ENCODE peak calls at places on chromosomes 16 and 17, in four cellular contexts. L is anterior cingulate cortex, N is tibial nerve, Q is upper lobe of right lung. W is an unnamed sample.

GRCh38 chr17:15945493-15946209 is 721 bp downstream of the ADORA2B start:
- DNase-seq in L (no peak), N (no peak), Q (peak), W (peak)

GRCh38 chr17:40218006-40218739 is 931 bp upstream of the WIPF2 start:
- DNase-seq in L (no peak), N (no peak), Q (no peak), W (no peak)

GRCh38 chr16:60811051-60811608 is 1225.1 kb downstream of the CDH8 start:
- DNase-seq in L (no peak), N (no peak), Q (no peak), W (peak)

GRCh38 chr16:49684731-49685130 is 171.2 kb downstream of the ZNF423 start:
- DNase-seq in L (no peak), N (no peak), Q (no peak), W (no peak)

GRCh38 chr16:84367750-84368320 is 503 bp upstream of the ATP2C2 start:
- DNase-seq in L (no peak), N (no peak), Q (peak), W (no peak)

GRCh38 chr17:43979011-43979410 is 25.3 kb upstream of the PYY start:
- DNase-seq in L (no peak), N (no peak), Q (no peak), W (no peak)

GRCh38 chr16:62261760-62262159 is 225.5 kb upstream of the CDH8 start:
- DNase-seq in L (no peak), N (no peak), Q (no peak), W (no peak)

GRCh38 chr17:56595831-56596740 is 2.6 kb downstream of the NOG start:
- DNase-seq in L (no peak), N (no peak), Q (no peak), W (peak)

GRCh38 chr17:60303406-60304099 is 88.4 kb downstream of the USP32 start:
- DNase-seq in L (no peak), N (no peak), Q (no peak), W (no peak)

GRCh38 chr16:55836158-55836611 is 3.3 kb upstream of the CES1 start:
- DNase-seq in L (no peak), N (no peak), Q (no peak), W (no peak)

GRCh38 chr17:46976626-46977270 is 2.3 kb downstream of the RPRML start:
- DNase-seq in L (no peak), N (no peak), Q (no peak), W (no peak)

GRCh38 chr17:550776-551175 is 163.9 kb downstream of the VPS53 start:
- DNase-seq in L (no peak), N (no peak), Q (no peak), W (peak)

GRCh38 chr16:89246383-89246902 is 28.9 kb downstream of the ZNF778 start:
- DNase-seq in L (no peak), N (no peak), Q (no peak), W (no peak)

GRCh38 chr17:42526031-42526444 is 10.0 kb upstream of the NAGLU start:
- DNase-seq in L (no peak), N (no peak), Q (no peak), W (peak)

GRCh38 chr17:32688221-32688620 is 188.7 kb downstream of the MYO1D start:
- DNase-seq in L (no peak), N (no peak), Q (no peak), W (no peak)

GRCh38 chr16:6193718-6194117 is 1096.1 kb upstream of the EEF2KMT start:
- DNase-seq in L (no peak), N (no peak), Q (no peak), W (no peak)

GRCh38 chr16:50169555-50170096 is 16.5 kb downstream of the TENT4B start:
- DNase-seq in L (no peak), N (no peak), Q (no peak), W (no peak)

GRCh38 chr16:82638095-82638798 is 11.5 kb downstream of the CDH13 start:
- DNase-seq in L (no peak), N (no peak), Q (no peak), W (no peak)

GRCh38 chr16:79505344-79505743 is 95.2 kb downstream of the MAF start:
- DNase-seq in L (no peak), N (no peak), Q (no peak), W (no peak)

GRCh38 chr17:57004944-57005579 is 27.1 kb downstream of the SCPEP1 start:
- DNase-seq in L (no peak), N (no peak), Q (no peak), W (no peak)

GRCh38 chr16:75550211-75550662 is 5.8 kb downstream of the TMEM231 start:
- DNase-seq in L (no peak), N (no peak), Q (no peak), W (peak)

GRCh38 chr16:81524382-81524781 is 79.8 kb downstream of the CMIP start:
- DNase-seq in L (no peak), N (no peak), Q (peak), W (no peak)

GRCh38 chr17:49241763-49242312 is 11.3 kb upstream of the PHOSPHO1 start:
- DNase-seq in L (no peak), N (no peak), Q (no peak), W (no peak)

GRCh38 chr17:50129303-50129945 is 536 bp downstream of the SAMD14 start:
- DNase-seq in L (no peak), N (no peak), Q (peak), W (peak)

GRCh38 chr17:63622571-63623390 is 564 bp downstream of the MAP3K3 start:
- DNase-seq in L (no peak), N (peak), Q (peak), W (peak)

GRCh38 chr17:40035162-40035559 is 19.0 kb downstream of the MED24 start:
- DNase-seq in L (no peak), N (no peak), Q (no peak), W (peak)

GRCh38 chr17:50182783-50183438 is 17.1 kb downstream of the SGCA start:
- DNase-seq in L (no peak), N (no peak), Q (no peak), W (no peak)

GRCh38 chr16:82701302-82702022 is 74.7 kb downstream of the CDH13 start:
- DNase-seq in L (no peak), N (no peak), Q (no peak), W (no peak)

GRCh38 chr16:85927326-85927725 is 28.4 kb downstream of the IRF8 start:
- DNase-seq in L (no peak), N (no peak), Q (no peak), W (no peak)

GRCh38 chr17:59848778-59849177 is 44.0 kb downstream of the TUBD1 start:
- DNase-seq in L (no peak), N (peak), Q (peak), W (no peak)

GRCh38 chr17:48439875-48440505 is 10.0 kb upstream of the SKAP1 start:
- DNase-seq in L (no peak), N (no peak), Q (no peak), W (no peak)

W was measured in AG20443.